ENCODE peak calls at places on chromosomes 7 and 10, in six cellular contexts. K is uterus, E is sigmoid colon, C is Peyer's patch, M is ovary, U is breast epithelium. R is an unnamed sample.

GRCh38 chr10:101723176-101723575 is 28.2 kb upstream of the FBXW4 start:
- DNase-seq in E (no peak), U (no peak), C (no peak), K (no peak), M (no peak), R (no peak)

GRCh38 chr10:22334414-22335203 is 10.7 kb upstream of the SPAG6 start:
- DNase-seq in M (peak), K (no peak), U (no peak), C (peak), E (no peak), R (peak)

GRCh38 chr7:24870766-24871165 is 109.2 kb downstream of the OSBPL3 start:
- DNase-seq in M (no peak), C (no peak), E (no peak), U (no peak), K (no peak), R (no peak)

GRCh38 chr7:129006636-129007414 is 48.1 kb downstream of the TNPO3 start:
- DNase-seq in C (no peak), U (no peak), E (no peak), M (no peak), K (no peak), R (no peak)

GRCh38 chr7:12637328-12637727 is 50.1 kb upstream of the ARL4A start:
- DNase-seq in M (no peak), K (no peak), E (no peak), U (no peak), C (no peak), R (no peak)

GRCh38 chr10:62610649-62611229 is 193.8 kb upstream of the ADO start:
- DNase-seq in U (no peak), K (no peak), C (peak), E (no peak), M (no peak), R (peak)

GRCh38 chr7:159015081-159015893 is 129.4 kb downstream of the VIPR2 start:
- DNase-seq in M (peak), C (peak), K (peak), E (peak), U (no peak), R (no peak)

GRCh38 chr10:74103560-74104248 is 46.9 kb downstream of the AP3M1 start:
- DNase-seq in K (no peak), E (no peak), C (no peak), U (no peak), M (no peak), R (peak)

GRCh38 chr10:81036257-81036656 is 498.6 kb downstream of the SH2D4B start:
- DNase-seq in C (no peak), M (no peak), E (no peak), K (no peak), U (no peak), R (no peak)

GRCh38 chr10:132960071-132960472 is 17.7 kb upstream of the CFAP46 start:
- DNase-seq in K (no peak), M (no peak), U (no peak), C (no peak), E (peak), R (no peak)

GRCh38 chr7:99042957-99043356 is 101.0 kb downstream of the SMURF1 start:
- DNase-seq in U (no peak), K (no peak), E (no peak), C (no peak), M (no peak), R (no peak)

GRCh38 chr7:146539836-146540235 is 423.2 kb downstream of the CNTNAP2 start:
- DNase-seq in K (no peak), E (no peak), M (no peak), U (no peak), C (no peak), R (peak)

GRCh38 chr7:150586778-150587152 is 19.6 kb downstream of the GIMAP4 start:
- DNase-seq in M (no peak), U (no peak), E (no peak), K (peak), C (no peak), R (no peak)

GRCh38 chr10:21661087-21661486 is 127.1 kb downstream of the MLLT10 start:
- DNase-seq in U (no peak), E (no peak), K (no peak), C (no peak), M (no peak), R (no peak)

GRCh38 chr10:119252470-119253151 is 45.2 kb downstream of the GRK5 start:
- DNase-seq in E (no peak), K (no peak), C (no peak), M (peak), U (no peak), R (no peak)

GRCh38 chr7:10122573-10123100 is 851.0 kb upstream of the PHF14 start:
- DNase-seq in M (no peak), U (no peak), C (no peak), E (no peak), K (no peak), R (no peak)

GRCh38 chr10:5583525-5584175 is 58.9 kb downstream of the CALML3 start:
- DNase-seq in U (peak), C (peak), E (peak), M (no peak), K (no peak), R (no peak)

GRCh38 chr10:113872139-113873030 is 17.9 kb downstream of the NHLRC2 start:
- DNase-seq in M (no peak), C (no peak), K (no peak), U (no peak), E (no peak), R (peak)

GRCh38 chr10:42428534-42428933 is 209.8 kb downstream of the ZNF33B start:
- DNase-seq in E (no peak), U (no peak), M (no peak), K (no peak), C (no peak), R (no peak)

GRCh38 chr10:49187950-49188761 is at the start of gene TMEM273:
- DNase-seq in U (no peak), C (peak), E (peak), M (no peak), K (peak), R (no peak)

GRCh38 chr7:141076377-141076776 is 2.5 kb downstream of the TMEM178B start:
- DNase-seq in E (no peak), M (no peak), U (no peak), K (no peak), C (no peak), R (no peak)

GRCh38 chr10:96719850-96720421 is 378 bp downstream of the PIK3AP1 start:
- DNase-seq in C (peak), E (peak), K (no peak), M (peak), U (no peak), R (peak)

GRCh38 chr10:61320257-61320587 is 133.0 kb downstream of the TMEM26 start:
- DNase-seq in U (no peak), K (no peak), E (no peak), M (no peak), C (no peak), R (no peak)

GRCh38 chr7:114922652-114923402 is 933 bp downstream of the MDFIC start:
- DNase-seq in U (no peak), C (peak), E (peak), K (peak), M (peak), R (no peak)
- TF ChIP-seq POLR2A in U (no peak), C (no peak), E (no peak), K (no peak), M (no peak), R (no peak)

GRCh38 chr10:123141791-123142700 is 5.9 kb upstream of the HMX2 start:
- DNase-seq in K (no peak), U (no peak), E (peak), M (no peak), C (no peak), R (no peak)

GRCh38 chr10:123139165-123139520 is 3.4 kb downstream of the HMX3 start:
- DNase-seq in U (no peak), M (no peak), K (no peak), C (no peak), E (no peak), R (no peak)

GRCh38 chr10:123140164-123140982 is 4.6 kb downstream of the HMX3 start:
- DNase-seq in U (no peak), K (no peak), E (peak), M (no peak), C (no peak), R (peak)

GRCh38 chr10:123140983-123141390 is 5.2 kb downstream of the HMX3 start:
- DNase-seq in K (no peak), U (no peak), M (no peak), E (peak), C (no peak), R (no peak)

DNA sequence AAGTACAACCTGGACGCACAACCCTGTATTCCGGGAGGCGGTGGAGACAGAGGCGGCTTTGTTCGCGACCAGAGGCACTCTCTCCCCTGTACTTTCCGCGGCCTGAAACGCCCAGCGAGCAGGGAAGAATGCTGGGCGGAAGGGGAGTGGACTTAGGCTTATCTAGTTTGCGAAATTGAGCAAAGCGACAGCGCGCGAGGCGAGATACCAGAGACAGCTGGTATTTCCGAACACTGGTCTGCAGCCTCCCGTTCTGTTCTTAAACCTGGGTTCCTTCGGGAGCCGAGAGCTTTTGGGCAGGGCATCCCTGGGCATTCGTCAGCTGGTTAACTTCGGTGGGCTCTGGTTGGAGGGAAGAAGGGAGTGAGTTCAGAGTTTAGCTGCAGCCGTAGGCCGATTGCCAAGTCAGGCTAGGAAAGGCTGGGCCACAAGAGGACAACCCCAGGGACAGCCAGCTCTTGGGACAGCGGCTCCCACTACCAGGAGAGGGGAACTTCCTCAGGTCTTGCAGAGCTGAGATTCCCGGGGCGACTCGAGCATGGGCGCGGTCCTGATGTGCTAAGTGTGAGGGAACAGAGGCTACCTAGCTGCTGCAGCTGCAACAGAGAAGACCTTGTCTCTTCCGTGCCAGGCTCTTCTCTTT is 3.9 kb downstream of the HMX3 start:
- DNase-seq in K (no peak), E (peak), C (no peak), U (no peak), M (no peak), R (peak)
- TF ChIP-seq POLR2A in K (no peak), E (no peak), C (no peak), U (no peak), M (no peak), R (no peak)

GRCh38 chr10:14959221-14960057 is at the start of gene MEIG1:
- DNase-seq in E (peak), K (peak), U (peak), C (peak), M (peak), R (peak)

GRCh38 chr10:14954934-14955333 is 1.0 kb upstream of the DCLRE1C start:
- DNase-seq in M (no peak), C (no peak), E (no peak), K (no peak), U (no peak), R (no peak)

GRCh38 chr10:14953452-14954000 is 370 bp downstream of the DCLRE1C start:
- DNase-seq in K (no peak), C (peak), U (no peak), M (no peak), E (peak), R (peak)

GRCh38 chr10:14954001-14954770 is at the start of gene DCLRE1C:
- DNase-seq in C (peak), U (peak), E (peak), M (peak), K (peak), R (peak)

GRCh38 chr10:14958872-14959220 is 342 bp upstream of the MEIG1 start:
- DNase-seq in M (no peak), K (no peak), U (no peak), C (no peak), E (no peak), R (no peak)
- TF ChIP-seq POLR2A in M (no peak), K (no peak), U (no peak), C (no peak), E (no peak), R (no peak)

DNA sequence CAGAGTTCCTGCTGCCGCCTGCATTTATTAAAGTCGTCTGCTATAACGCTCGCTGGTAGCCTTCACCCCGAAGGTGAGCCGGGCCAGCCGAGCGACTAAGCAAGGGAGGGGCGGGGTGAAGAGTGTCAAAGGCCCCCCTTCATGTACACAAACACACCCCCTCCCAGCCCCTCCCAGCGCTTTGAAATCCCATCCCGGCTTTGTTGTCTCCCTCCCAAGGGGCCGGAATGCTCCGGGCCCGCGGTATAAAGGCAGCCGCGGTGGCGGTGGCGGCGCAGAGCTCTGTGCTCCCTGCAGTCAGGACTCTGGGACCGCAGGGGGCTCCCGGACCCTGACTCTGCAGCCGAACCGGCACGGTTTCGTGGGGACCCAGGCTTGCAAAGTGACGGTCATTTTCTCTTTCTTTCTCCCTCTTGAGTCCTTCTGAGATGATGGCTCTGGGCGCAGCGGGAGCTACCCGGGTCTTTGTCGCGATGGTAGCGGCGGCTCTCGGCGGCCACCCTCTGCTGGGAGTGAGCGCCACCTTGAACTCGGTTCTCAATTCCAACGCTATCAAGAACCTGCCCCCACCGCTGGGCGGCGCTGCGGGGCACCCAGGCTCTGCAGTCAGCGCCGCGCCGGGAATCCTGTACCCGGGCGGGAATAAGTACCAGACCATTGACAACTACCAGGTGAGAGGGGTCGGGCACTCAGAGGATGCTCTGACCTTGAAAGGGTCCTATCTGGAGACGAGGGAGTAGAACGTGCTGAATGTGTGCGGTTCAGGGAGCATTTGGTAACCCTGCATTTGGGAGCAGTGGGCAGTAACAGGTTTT is at the start of gene DKK1:
- DNase-seq in E (peak), K (peak), U (no peak), C (peak), M (peak), R (peak)
- TF ChIP-seq POLR2A in E (no peak), K (no peak), U (no peak), C (no peak), M (no peak), R (no peak)

R was measured in erythroblast.